ENCODE peak calls at places on chromosome 19, in seven cellular contexts. One of them, this sample, is unnamed.

GRCh38 chr19:47707135-47707925 is 5.9 kb upstream of the EHD2 start:
- DNase-seq in GM23338: peak
- DNase-seq in tibial artery: peak
- DNase-seq in left lung: peak
- DNase-seq in IMR-90: peak
- DNase-seq in cardiac muscle cell: peak
- DNase-seq in lower lobe of right lung: peak
- DNase-seq in this sample: peak

GRCh38 chr19:13029893-13030292 is 34.6 kb downstream of the NFIX start:
- DNase-seq in lower lobe of right lung: no peak
- DNase-seq in IMR-90: no peak
- DNase-seq in tibial artery: peak
- DNase-seq in left lung: peak
- DNase-seq in GM23338: peak
- DNase-seq in cardiac muscle cell: no peak
- DNase-seq in this sample: peak

GRCh38 chr19:51511353-51511752 is 9.8 kb upstream of the SIGLEC12 start:
- DNase-seq in tibial artery: no peak
- DNase-seq in left lung: no peak
- DNase-seq in lower lobe of right lung: no peak
- DNase-seq in IMR-90: no peak
- DNase-seq in GM23338: peak
- DNase-seq in cardiac muscle cell: peak
- DNase-seq in this sample: no peak

GRCh38 chr19:28871099-28871725 is 341.7 kb downstream of the UQCRFS1 start:
- DNase-seq in cardiac muscle cell: no peak
- DNase-seq in tibial artery: no peak
- DNase-seq in lower lobe of right lung: no peak
- DNase-seq in left lung: no peak
- DNase-seq in GM23338: no peak
- DNase-seq in IMR-90: no peak
- DNase-seq in this sample: no peak

GRCh38 chr19:4580021-4580901 is 20.8 kb upstream of the SEMA6B start:
- DNase-seq in IMR-90: no peak
- DNase-seq in GM23338: peak
- DNase-seq in left lung: no peak
- DNase-seq in cardiac muscle cell: no peak
- DNase-seq in lower lobe of right lung: no peak
- DNase-seq in tibial artery: no peak
- DNase-seq in this sample: no peak

GRCh38 chr19:45152504-45153338 is 8.1 kb downstream of the NKPD1 start:
- DNase-seq in lower lobe of right lung: peak
- DNase-seq in left lung: no peak
- DNase-seq in cardiac muscle cell: peak
- DNase-seq in tibial artery: no peak
- DNase-seq in IMR-90: peak
- DNase-seq in GM23338: peak
- DNase-seq in this sample: peak

GRCh38 chr19:35011737-35012682 is 11.9 kb downstream of the GRAMD1A start:
- DNase-seq in left lung: no peak
- DNase-seq in IMR-90: no peak
- DNase-seq in cardiac muscle cell: no peak
- DNase-seq in tibial artery: no peak
- DNase-seq in GM23338: no peak
- DNase-seq in lower lobe of right lung: no peak
- DNase-seq in this sample: no peak

GRCh38 chr19:38361633-38362075 is 12.7 kb upstream of the PSMD8 start:
- DNase-seq in cardiac muscle cell: peak
- DNase-seq in lower lobe of right lung: peak
- DNase-seq in tibial artery: peak
- DNase-seq in IMR-90: peak
- DNase-seq in left lung: peak
- DNase-seq in GM23338: peak
- DNase-seq in this sample: peak

GRCh38 chr19:3699071-3699740 is 1.1 kb downstream of the PIP5K1C start:
- DNase-seq in GM23338: no peak
- DNase-seq in tibial artery: peak
- DNase-seq in left lung: peak
- DNase-seq in lower lobe of right lung: peak
- DNase-seq in cardiac muscle cell: peak
- DNase-seq in IMR-90: peak
- DNase-seq in this sample: peak

GRCh38 chr19:56597696-56598095 is 2.6 kb downstream of the ZNF71 start:
- DNase-seq in left lung: no peak
- DNase-seq in cardiac muscle cell: no peak
- DNase-seq in GM23338: no peak
- DNase-seq in lower lobe of right lung: no peak
- DNase-seq in tibial artery: no peak
- DNase-seq in IMR-90: peak
- DNase-seq in this sample: no peak

GRCh38 chr19:39411006-39411831 is 1.2 kb upstream of the PLEKHG2 start:
- DNase-seq in left lung: no peak
- DNase-seq in lower lobe of right lung: no peak
- DNase-seq in IMR-90: peak
- DNase-seq in tibial artery: peak
- DNase-seq in cardiac muscle cell: peak
- DNase-seq in GM23338: no peak
- DNase-seq in this sample: no peak

GRCh38 chr19:44948763-44949374 is 3.0 kb downstream of the APOC2 start:
- DNase-seq in left lung: no peak
- DNase-seq in cardiac muscle cell: no peak
- DNase-seq in tibial artery: no peak
- DNase-seq in IMR-90: no peak
- DNase-seq in GM23338: no peak
- DNase-seq in lower lobe of right lung: no peak
- DNase-seq in this sample: no peak

GRCh38 chr19:48746738-48747575 is at the start of gene IZUMO1:
- DNase-seq in lower lobe of right lung: peak
- DNase-seq in IMR-90: peak
- DNase-seq in GM23338: peak
- DNase-seq in cardiac muscle cell: peak
- DNase-seq in tibial artery: peak
- DNase-seq in left lung: no peak
- DNase-seq in this sample: peak

GRCh38 chr19:5997371-5997770 is 19.4 kb upstream of the RANBP3 start:
- DNase-seq in tibial artery: no peak
- DNase-seq in GM23338: peak
- DNase-seq in left lung: no peak
- DNase-seq in IMR-90: no peak
- DNase-seq in cardiac muscle cell: no peak
- DNase-seq in lower lobe of right lung: no peak
- DNase-seq in this sample: no peak

GRCh38 chr19:11091343-11092153 is 2.3 kb downstream of the LDLR start:
- DNase-seq in IMR-90: peak
- DNase-seq in GM23338: peak
- DNase-seq in left lung: no peak
- DNase-seq in cardiac muscle cell: peak
- DNase-seq in lower lobe of right lung: peak
- DNase-seq in tibial artery: peak
- DNase-seq in this sample: no peak

GRCh38 chr19:55542292-55542855 is 3.0 kb downstream of the SBK3 start:
- DNase-seq in IMR-90: no peak
- DNase-seq in cardiac muscle cell: no peak
- DNase-seq in tibial artery: no peak
- DNase-seq in lower lobe of right lung: no peak
- DNase-seq in left lung: no peak
- DNase-seq in GM23338: no peak
- DNase-seq in this sample: no peak

GRCh38 chr19:58543826-58544590 is at the start of gene TRIM28:
- DNase-seq in GM23338: peak
- DNase-seq in cardiac muscle cell: peak
- DNase-seq in lower lobe of right lung: peak
- DNase-seq in IMR-90: peak
- DNase-seq in left lung: peak
- DNase-seq in tibial artery: peak
- DNase-seq in this sample: peak

GRCh38 chr19:1856698-1857603 is 6.4 kb downstream of the KLF16 start:
- DNase-seq in IMR-90: peak
- DNase-seq in GM23338: peak
- DNase-seq in tibial artery: peak
- DNase-seq in left lung: peak
- DNase-seq in lower lobe of right lung: peak
- DNase-seq in cardiac muscle cell: peak
- DNase-seq in this sample: no peak

GRCh38 chr19:43934055-43934984 is 762 bp downstream of the ZNF45 start:
- DNase-seq in tibial artery: no peak
- DNase-seq in GM23338: peak
- DNase-seq in left lung: no peak
- DNase-seq in IMR-90: peak
- DNase-seq in cardiac muscle cell: peak
- DNase-seq in lower lobe of right lung: no peak
- DNase-seq in this sample: no peak

GRCh38 chr19:5245631-5246553 is 94.7 kb downstream of the PTPRS start:
- DNase-seq in cardiac muscle cell: no peak
- DNase-seq in lower lobe of right lung: no peak
- DNase-seq in GM23338: no peak
- DNase-seq in left lung: no peak
- DNase-seq in tibial artery: no peak
- DNase-seq in IMR-90: no peak
- DNase-seq in this sample: no peak

GRCh38 chr19:6239401-6239844 is 40.4 kb downstream of the MLLT1 start:
- DNase-seq in tibial artery: no peak
- DNase-seq in IMR-90: peak
- DNase-seq in lower lobe of right lung: no peak
- DNase-seq in cardiac muscle cell: peak
- DNase-seq in left lung: peak
- DNase-seq in GM23338: no peak
- DNase-seq in this sample: no peak

GRCh38 chr19:50602935-50603334 is 34.7 kb upstream of the LRRC4B start:
- DNase-seq in left lung: no peak
- DNase-seq in lower lobe of right lung: no peak
- DNase-seq in cardiac muscle cell: no peak
- DNase-seq in GM23338: no peak
- DNase-seq in tibial artery: no peak
- DNase-seq in IMR-90: no peak
- DNase-seq in this sample: no peak

GRCh38 chr19:19539738-19540703 is 2.0 kb downstream of the CILP2 start:
- DNase-seq in lower lobe of right lung: peak
- DNase-seq in IMR-90: peak
- DNase-seq in left lung: peak
- DNase-seq in cardiac muscle cell: peak
- DNase-seq in tibial artery: no peak
- DNase-seq in GM23338: peak
- DNase-seq in this sample: no peak

GRCh38 chr19:29636553-29637325 is 28.5 kb upstream of the PLEKHF1 start:
- DNase-seq in GM23338: no peak
- DNase-seq in left lung: no peak
- DNase-seq in cardiac muscle cell: no peak
- DNase-seq in lower lobe of right lung: peak
- DNase-seq in tibial artery: no peak
- DNase-seq in IMR-90: no peak
- DNase-seq in this sample: no peak

GRCh38 chr19:4357921-4358326 is 14.6 kb downstream of the MPND start:
- DNase-seq in cardiac muscle cell: no peak
- DNase-seq in left lung: no peak
- DNase-seq in tibial artery: peak
- DNase-seq in lower lobe of right lung: no peak
- DNase-seq in IMR-90: no peak
- DNase-seq in GM23338: no peak
- DNase-seq in this sample: no peak

GRCh38 chr19:11374449-11375142 is at the start of gene SWSAP1:
- DNase-seq in tibial artery: peak
- DNase-seq in IMR-90: peak
- DNase-seq in GM23338: peak
- DNase-seq in lower lobe of right lung: peak
- DNase-seq in cardiac muscle cell: peak
- DNase-seq in left lung: peak
- DNase-seq in this sample: peak

GRCh38 chr19:48728882-48729645 is 9.5 kb upstream of the MAMSTR start:
- DNase-seq in left lung: no peak
- DNase-seq in tibial artery: no peak
- DNase-seq in cardiac muscle cell: peak
- DNase-seq in GM23338: peak
- DNase-seq in lower lobe of right lung: no peak
- DNase-seq in IMR-90: no peak
- DNase-seq in this sample: no peak

GRCh38 chr19:12868540-12869112 is 12.6 kb downstream of the DNASE2 start:
- DNase-seq in lower lobe of right lung: no peak
- DNase-seq in GM23338: peak
- DNase-seq in IMR-90: no peak
- DNase-seq in left lung: no peak
- DNase-seq in cardiac muscle cell: no peak
- DNase-seq in tibial artery: no peak
- DNase-seq in this sample: no peak

GRCh38 chr19:38173324-38174041 is 50.5 kb downstream of the DPF1 start:
- DNase-seq in IMR-90: peak
- DNase-seq in tibial artery: peak
- DNase-seq in GM23338: no peak
- DNase-seq in cardiac muscle cell: no peak
- DNase-seq in lower lobe of right lung: no peak
- DNase-seq in left lung: no peak
- DNase-seq in this sample: peak

GRCh38 chr19:6126335-6126974 is 9.0 kb upstream of the ACSBG2 start:
- DNase-seq in IMR-90: peak
- DNase-seq in left lung: no peak
- DNase-seq in tibial artery: no peak
- DNase-seq in cardiac muscle cell: peak
- DNase-seq in GM23338: peak
- DNase-seq in lower lobe of right lung: no peak
- DNase-seq in this sample: no peak

GRCh38 chr19:16416574-16416973 is 55.2 kb downstream of the EPS15L1 start:
- DNase-seq in tibial artery: no peak
- DNase-seq in lower lobe of right lung: no peak
- DNase-seq in cardiac muscle cell: no peak
- DNase-seq in left lung: no peak
- DNase-seq in GM23338: no peak
- DNase-seq in IMR-90: peak
- DNase-seq in this sample: no peak
- H3K27ac ChIP-seq in tibial artery: no peak
- H3K27ac ChIP-seq in lower lobe of right lung: no peak
- H3K27ac ChIP-seq in cardiac muscle cell: no peak
- H3K27ac ChIP-seq in left lung: no peak
- H3K27ac ChIP-seq in GM23338: no peak
- H3K27ac ChIP-seq in IMR-90: no peak
- H3K27ac ChIP-seq in this sample: peak

GRCh38 chr19:46521241-46521640 is 25.6 kb upstream of the PNMA8B start:
- DNase-seq in GM23338: no peak
- DNase-seq in tibial artery: no peak
- DNase-seq in cardiac muscle cell: no peak
- DNase-seq in left lung: no peak
- DNase-seq in IMR-90: no peak
- DNase-seq in lower lobe of right lung: no peak
- DNase-seq in this sample: no peak
- H3K4me3 ChIP-seq in GM23338: no peak
- H3K4me3 ChIP-seq in tibial artery: no peak
- H3K4me3 ChIP-seq in cardiac muscle cell: no peak
- H3K4me3 ChIP-seq in left lung: no peak
- H3K4me3 ChIP-seq in IMR-90: no peak
- H3K4me3 ChIP-seq in lower lobe of right lung: no peak
- H3K4me3 ChIP-seq in this sample: no peak

GRCh38 chr19:37114001-37114400 is 35.8 kb downstream of the ZNF420 start:
- DNase-seq in GM23338: peak
- DNase-seq in lower lobe of right lung: no peak
- DNase-seq in left lung: no peak
- DNase-seq in cardiac muscle cell: no peak
- DNase-seq in IMR-90: no peak
- DNase-seq in tibial artery: no peak
- DNase-seq in this sample: no peak
- TF ChIP-seq CTCF in GM23338: peak
- TF ChIP-seq CTCF in lower lobe of right lung: no peak
- TF ChIP-seq CTCF in left lung: no peak
- TF ChIP-seq CTCF in cardiac muscle cell: no peak
- TF ChIP-seq CTCF in IMR-90: no peak
- TF ChIP-seq CTCF in tibial artery: no peak
- TF ChIP-seq CTCF in this sample: no peak

GRCh38 chr19:7505682-7506384 is 10.1 kb upstream of the ZNF358 start:
- DNase-seq in IMR-90: no peak
- DNase-seq in GM23338: peak
- DNase-seq in lower lobe of right lung: no peak
- DNase-seq in cardiac muscle cell: no peak
- DNase-seq in left lung: peak
- DNase-seq in tibial artery: no peak
- DNase-seq in this sample: no peak
- H3K27ac ChIP-seq in IMR-90: no peak
- H3K27ac ChIP-seq in GM23338: no peak
- H3K27ac ChIP-seq in lower lobe of right lung: no peak
- H3K27ac ChIP-seq in cardiac muscle cell: no peak
- H3K27ac ChIP-seq in left lung: no peak
- H3K27ac ChIP-seq in tibial artery: peak
- H3K27ac ChIP-seq in this sample: no peak